ENCODE peak calls at places on chromosomes 13 and 19, in seven cellular contexts. One of them, this sample, is unnamed.

GRCh38 chr19:14686411-14686810 is 3.4 kb upstream of the ZNF333 start:
- DNase-seq in stimulated activated CD4-positive, alpha-beta T cell treated with anti-CD3 and anti-CD28 coated beads, Interleukin-4, amount 100 ng/mL, for 24 hours: peak; percentile 33
- DNase-seq in spleen: no peak
- DNase-seq in tibial artery: no peak
- DNase-seq in substantia nigra: no peak
- DNase-seq in AML-193: peak; percentile 24
- DNase-seq in cardiac fibroblast: peak; percentile 27
- DNase-seq in this sample: no peak

GRCh38 chr13:42392706-42393572 is 121.0 kb downstream of the AKAP11 start:
- DNase-seq in stimulated activated CD4-positive, alpha-beta T cell treated with anti-CD3 and anti-CD28 coated beads, Interleukin-4, amount 100 ng/mL, for 24 hours: peak; percentile 53
- DNase-seq in spleen: no peak
- DNase-seq in tibial artery: no peak
- DNase-seq in substantia nigra: no peak
- DNase-seq in AML-193: no peak
- DNase-seq in cardiac fibroblast: no peak
- DNase-seq in this sample: no peak

GRCh38 chr13:44238011-44238421 is 135.6 kb upstream of the SERP2 start:
- DNase-seq in stimulated activated CD4-positive, alpha-beta T cell treated with anti-CD3 and anti-CD28 coated beads, Interleukin-4, amount 100 ng/mL, for 24 hours: no peak
- DNase-seq in spleen: no peak
- DNase-seq in tibial artery: no peak
- DNase-seq in substantia nigra: no peak
- DNase-seq in AML-193: no peak
- DNase-seq in cardiac fibroblast: peak; percentile 70
- DNase-seq in this sample: no peak

GRCh38 chr19:10557603-10558197 is 8.1 kb downstream of the KRI1 start:
- DNase-seq in stimulated activated CD4-positive, alpha-beta T cell treated with anti-CD3 and anti-CD28 coated beads, Interleukin-4, amount 100 ng/mL, for 24 hours: no peak
- DNase-seq in spleen: no peak
- DNase-seq in tibial artery: no peak
- DNase-seq in substantia nigra: no peak
- DNase-seq in AML-193: no peak
- DNase-seq in cardiac fibroblast: no peak
- DNase-seq in this sample: peak; percentile 93

GRCh38 chr13:102914629-102914935 is 68.8 kb downstream of the ERCC5 start:
- DNase-seq in stimulated activated CD4-positive, alpha-beta T cell treated with anti-CD3 and anti-CD28 coated beads, Interleukin-4, amount 100 ng/mL, for 24 hours: no peak
- DNase-seq in spleen: no peak
- DNase-seq in tibial artery: no peak
- DNase-seq in substantia nigra: no peak
- DNase-seq in AML-193: no peak
- DNase-seq in cardiac fibroblast: no peak
- DNase-seq in this sample: no peak

GRCh38 chr13:98240974-98241373 is 63.9 kb upstream of the RNF113B start:
- DNase-seq in stimulated activated CD4-positive, alpha-beta T cell treated with anti-CD3 and anti-CD28 coated beads, Interleukin-4, amount 100 ng/mL, for 24 hours: no peak
- DNase-seq in spleen: no peak
- DNase-seq in tibial artery: no peak
- DNase-seq in substantia nigra: no peak
- DNase-seq in AML-193: no peak
- DNase-seq in cardiac fibroblast: no peak
- DNase-seq in this sample: no peak

GRCh38 chr13:66402071-66402470 is 828.1 kb downstream of the PCDH9 start:
- DNase-seq in stimulated activated CD4-positive, alpha-beta T cell treated with anti-CD3 and anti-CD28 coated beads, Interleukin-4, amount 100 ng/mL, for 24 hours: no peak
- DNase-seq in spleen: no peak
- DNase-seq in tibial artery: no peak
- DNase-seq in substantia nigra: no peak
- DNase-seq in AML-193: no peak
- DNase-seq in cardiac fibroblast: peak; percentile 4
- DNase-seq in this sample: no peak

GRCh38 chr19:13693933-13694332 is 70.4 kb upstream of the MRI1 start:
- DNase-seq in stimulated activated CD4-positive, alpha-beta T cell treated with anti-CD3 and anti-CD28 coated beads, Interleukin-4, amount 100 ng/mL, for 24 hours: no peak
- DNase-seq in spleen: no peak
- DNase-seq in tibial artery: no peak
- DNase-seq in substantia nigra: no peak
- DNase-seq in AML-193: no peak
- DNase-seq in cardiac fibroblast: no peak
- DNase-seq in this sample: no peak

GRCh38 chr13:48233886-48234488 is 981 bp downstream of the ITM2B start:
- DNase-seq in stimulated activated CD4-positive, alpha-beta T cell treated with anti-CD3 and anti-CD28 coated beads, Interleukin-4, amount 100 ng/mL, for 24 hours: no peak
- DNase-seq in spleen: no peak
- DNase-seq in tibial artery: no peak
- DNase-seq in substantia nigra: no peak
- DNase-seq in AML-193: no peak
- DNase-seq in cardiac fibroblast: peak; percentile 72
- DNase-seq in this sample: no peak

GRCh38 chr13:23468811-23469210 is 35.3 kb upstream of the SACS start:
- DNase-seq in stimulated activated CD4-positive, alpha-beta T cell treated with anti-CD3 and anti-CD28 coated beads, Interleukin-4, amount 100 ng/mL, for 24 hours: no peak
- DNase-seq in spleen: no peak
- DNase-seq in tibial artery: no peak
- DNase-seq in substantia nigra: no peak
- DNase-seq in AML-193: no peak
- DNase-seq in cardiac fibroblast: no peak
- DNase-seq in this sample: no peak

GRCh38 chr13:49112782-49113525 is 107.2 kb upstream of the MLNR start:
- DNase-seq in stimulated activated CD4-positive, alpha-beta T cell treated with anti-CD3 and anti-CD28 coated beads, Interleukin-4, amount 100 ng/mL, for 24 hours: no peak
- DNase-seq in spleen: no peak
- DNase-seq in tibial artery: no peak
- DNase-seq in substantia nigra: no peak
- DNase-seq in AML-193: peak; percentile 55
- DNase-seq in cardiac fibroblast: peak; percentile 16
- DNase-seq in this sample: no peak

GRCh38 chr13:113996081-113996911 is 22.4 kb upstream of the C13orf46 start:
- DNase-seq in stimulated activated CD4-positive, alpha-beta T cell treated with anti-CD3 and anti-CD28 coated beads, Interleukin-4, amount 100 ng/mL, for 24 hours: no peak
- DNase-seq in spleen: peak; percentile 57
- DNase-seq in tibial artery: no peak
- DNase-seq in substantia nigra: no peak
- DNase-seq in AML-193: no peak
- DNase-seq in cardiac fibroblast: no peak
- DNase-seq in this sample: peak; percentile 86

GRCh38 chr13:76745246-76746200 is 140.7 kb downstream of the KCTD12 start:
- DNase-seq in stimulated activated CD4-positive, alpha-beta T cell treated with anti-CD3 and anti-CD28 coated beads, Interleukin-4, amount 100 ng/mL, for 24 hours: no peak
- DNase-seq in spleen: no peak
- DNase-seq in tibial artery: no peak
- DNase-seq in substantia nigra: no peak
- DNase-seq in AML-193: peak; percentile 92
- DNase-seq in cardiac fibroblast: peak; percentile 41
- DNase-seq in this sample: no peak

GRCh38 chr13:44243198-44243852 is 130.3 kb upstream of the SERP2 start:
- DNase-seq in stimulated activated CD4-positive, alpha-beta T cell treated with anti-CD3 and anti-CD28 coated beads, Interleukin-4, amount 100 ng/mL, for 24 hours: peak; percentile 12
- DNase-seq in spleen: no peak
- DNase-seq in tibial artery: no peak
- DNase-seq in substantia nigra: no peak
- DNase-seq in AML-193: no peak
- DNase-seq in cardiac fibroblast: peak; percentile 74
- DNase-seq in this sample: no peak

GRCh38 chr13:46321494-46322225 is 65.4 kb downstream of the RUBCNL start:
- DNase-seq in stimulated activated CD4-positive, alpha-beta T cell treated with anti-CD3 and anti-CD28 coated beads, Interleukin-4, amount 100 ng/mL, for 24 hours: peak; percentile 78
- DNase-seq in spleen: peak; percentile 83
- DNase-seq in tibial artery: no peak
- DNase-seq in substantia nigra: no peak
- DNase-seq in AML-193: peak; percentile 74
- DNase-seq in cardiac fibroblast: peak; percentile 77
- DNase-seq in this sample: no peak

GRCh38 chr19:55486971-55487883 is 1.0 kb upstream of the SSC5D start:
- DNase-seq in stimulated activated CD4-positive, alpha-beta T cell treated with anti-CD3 and anti-CD28 coated beads, Interleukin-4, amount 100 ng/mL, for 24 hours: peak; percentile 65
- DNase-seq in spleen: no peak
- DNase-seq in tibial artery: peak; percentile 88
- DNase-seq in substantia nigra: no peak
- DNase-seq in AML-193: no peak
- DNase-seq in cardiac fibroblast: peak; percentile 96
- DNase-seq in this sample: no peak

This sample was measured in chondrocyte.